ENCODE peak calls at places on chromosomes 12 and 14, in four cellular contexts. H, I, P and O are unnamed samples.

GRCh38 chr14:21721504-21721903 is 47.9 kb upstream of the OR4E1 start:
- DNase-seq in H (no peak), I (no peak), P (no peak), O (no peak)

GRCh38 chr12:100716949-100717732 is 77.4 kb upstream of the ANO4 start:
- DNase-seq in H (peak), P (no peak), I (no peak), O (no peak)

GRCh38 chr12:2853626-2854025 is 3.2 kb downstream of the TEX52 start:
- DNase-seq in I (peak), H (peak), P (peak), O (peak)

GRCh38 chr12:95601626-95602025 is 50.4 kb upstream of the USP44 start:
- DNase-seq in H (no peak), P (no peak), I (no peak), O (no peak)

GRCh38 chr14:56608682-56609081 is 29.1 kb downstream of the TMEM260 start:
- DNase-seq in P (no peak), H (no peak), I (no peak), O (no peak)

GRCh38 chr14:77141592-77142288 is at the start of gene ZDHHC22:
- DNase-seq in H (no peak), P (no peak), I (no peak), O (no peak)

GRCh38 chr14:104422301-104423223 is 157.0 kb upstream of the C14orf180 start:
- DNase-seq in H (no peak), I (no peak), P (no peak), O (no peak)

GRCh38 chr12:111792155-111792876 is 25.6 kb downstream of the ALDH2 start:
- DNase-seq in H (no peak), P (peak), I (no peak), O (no peak)

GRCh38 chr12:21428241-21428640 is 9.2 kb upstream of the PYROXD1 start:
- DNase-seq in P (no peak), H (no peak), I (no peak), O (no peak)

GRCh38 chr12:3544296-3544965 is 53.4 kb downstream of the PRMT8 start:
- DNase-seq in I (no peak), P (no peak), H (no peak), O (no peak)

GRCh38 chr12:55727643-55728184 is 1.1 kb downstream of the CD63 start:
- DNase-seq in H (no peak), P (peak), I (peak), O (no peak)

GRCh38 chr14:96781371-96781770 is 15.8 kb upstream of the VRK1 start:
- DNase-seq in P (no peak), H (no peak), I (no peak), O (no peak)

GRCh38 chr12:112473056-112473455 is 54.3 kb downstream of the PTPN11 start:
- DNase-seq in I (no peak), H (no peak), P (no peak), O (no peak)

GRCh38 chr14:81452766-81453165 is 52.6 kb upstream of the STON2 start:
- DNase-seq in H (no peak), P (no peak), I (no peak), O (no peak)

GRCh38 chr12:99704036-99704435 is 56.5 kb downstream of the GARIN6 start:
- DNase-seq in H (no peak), I (no peak), P (no peak), O (no peak)

GRCh38 chr12:16523570-16524331 is 82.2 kb downstream of the LMO3 start:
- DNase-seq in I (no peak), H (no peak), P (no peak), O (no peak)

GRCh38 chr12:11724888-11725310 is 75.4 kb downstream of the ETV6 start:
- DNase-seq in H (no peak), I (no peak), P (no peak), O (no peak)

GRCh38 chr12:71780207-71780822 is 25.7 kb downstream of the RAB21 start:
- DNase-seq in P (no peak), I (no peak), H (no peak), O (no peak)

GRCh38 chr12:103169-103981 is 36.8 kb downstream of the IQSEC3 start:
- DNase-seq in P (no peak), I (no peak), H (no peak), O (no peak)

GRCh38 chr12:1496162-1496925 is 98.0 kb downstream of the FBXL14 start:
- DNase-seq in I (no peak), P (no peak), H (no peak), O (no peak)

GRCh38 chr14:72790887-72791566 is 102.9 kb downstream of the DPF3 start:
- DNase-seq in P (no peak), I (no peak), H (no peak), O (no peak)

GRCh38 chr12:47397664-47398281 is 308.1 kb downstream of the RPAP3 start:
- DNase-seq in H (no peak), I (no peak), P (no peak), O (no peak)

GRCh38 chr14:104967414-104968152 is 10.6 kb downstream of the AHNAK2 start:
- DNase-seq in H (no peak), P (peak), I (peak), O (no peak)

DNA sequence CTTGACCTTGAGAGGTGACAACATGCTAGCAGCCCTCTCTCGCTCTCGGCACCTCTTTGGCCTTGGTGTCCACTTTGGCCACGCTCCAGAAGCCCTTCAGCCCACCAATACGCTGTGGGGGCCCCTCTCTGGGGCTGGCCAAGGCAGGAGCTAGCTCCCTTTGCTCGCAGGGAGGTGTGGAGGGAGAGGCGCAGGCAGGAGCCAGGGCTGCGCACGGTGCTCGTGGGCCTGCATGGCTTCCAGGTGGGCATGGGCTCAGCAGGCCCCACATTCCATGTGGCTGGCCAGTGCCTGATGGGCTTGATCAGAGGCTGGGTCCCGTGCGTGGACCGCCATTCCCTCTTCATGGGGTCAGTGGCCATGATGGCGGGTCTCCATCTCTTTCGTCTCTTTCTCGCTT is 1237.0 kb upstream of the USP15 start:
- DNase-seq in I (no peak), H (no peak), P (no peak), O (no peak)
- TF ChIP-seq CTCF in I (no peak), H (no peak), P (no peak), O (no peak)

GRCh38 chr12:24840046-24840800 is 108.7 kb downstream of the BCAT1 start:
- DNase-seq in H (no peak), I (no peak), P (no peak), O (no peak)
- TF ChIP-seq CTCF in H (no peak), I (no peak), P (no peak), O (no peak)

DNA sequence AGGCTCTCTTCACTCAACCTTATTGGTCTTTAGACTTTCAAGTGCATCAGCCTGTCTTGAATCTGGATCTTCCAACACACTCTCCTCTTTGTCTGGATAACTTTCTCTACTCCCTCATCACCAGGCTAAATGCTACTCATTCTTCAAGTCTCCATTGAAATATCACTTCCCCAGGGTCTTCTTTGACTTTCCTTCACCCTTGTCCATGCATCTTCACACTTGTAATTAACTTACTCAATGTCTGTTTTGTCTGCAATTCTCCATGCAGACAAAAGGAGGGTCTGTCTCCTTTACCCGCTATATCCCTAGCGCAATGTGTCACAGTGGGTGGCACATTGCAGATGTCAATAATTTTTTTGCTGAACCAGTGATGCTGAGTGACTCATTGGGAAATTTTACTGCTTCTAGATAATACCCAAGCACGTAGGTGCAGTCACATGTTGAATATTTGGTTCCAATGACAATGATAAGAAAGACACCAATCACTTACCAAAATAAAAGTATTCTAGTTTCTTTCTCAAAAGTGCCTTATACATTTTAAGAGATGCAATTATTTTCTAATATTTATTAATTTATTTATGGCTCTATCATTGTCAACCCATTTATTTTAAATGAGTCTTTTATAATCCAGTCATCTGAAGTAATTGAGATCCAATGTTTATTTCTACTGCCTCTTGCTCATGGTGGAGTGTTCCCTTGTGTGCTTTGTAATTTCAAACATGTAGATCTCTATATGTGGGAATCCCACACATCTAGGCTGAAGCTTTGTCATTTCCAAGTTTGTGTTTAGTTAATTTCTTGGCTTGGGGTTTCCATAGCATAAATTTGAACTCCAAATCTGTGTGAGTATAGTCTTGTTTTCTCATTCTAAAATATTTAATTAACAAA is 21.7 kb upstream of the RFC5 start:
- DNase-seq in I (no peak), P (no peak), H (no peak), O (no peak)
- TF ChIP-seq CTCF in I (no peak), P (no peak), H (no peak), O (no peak)

DNA sequence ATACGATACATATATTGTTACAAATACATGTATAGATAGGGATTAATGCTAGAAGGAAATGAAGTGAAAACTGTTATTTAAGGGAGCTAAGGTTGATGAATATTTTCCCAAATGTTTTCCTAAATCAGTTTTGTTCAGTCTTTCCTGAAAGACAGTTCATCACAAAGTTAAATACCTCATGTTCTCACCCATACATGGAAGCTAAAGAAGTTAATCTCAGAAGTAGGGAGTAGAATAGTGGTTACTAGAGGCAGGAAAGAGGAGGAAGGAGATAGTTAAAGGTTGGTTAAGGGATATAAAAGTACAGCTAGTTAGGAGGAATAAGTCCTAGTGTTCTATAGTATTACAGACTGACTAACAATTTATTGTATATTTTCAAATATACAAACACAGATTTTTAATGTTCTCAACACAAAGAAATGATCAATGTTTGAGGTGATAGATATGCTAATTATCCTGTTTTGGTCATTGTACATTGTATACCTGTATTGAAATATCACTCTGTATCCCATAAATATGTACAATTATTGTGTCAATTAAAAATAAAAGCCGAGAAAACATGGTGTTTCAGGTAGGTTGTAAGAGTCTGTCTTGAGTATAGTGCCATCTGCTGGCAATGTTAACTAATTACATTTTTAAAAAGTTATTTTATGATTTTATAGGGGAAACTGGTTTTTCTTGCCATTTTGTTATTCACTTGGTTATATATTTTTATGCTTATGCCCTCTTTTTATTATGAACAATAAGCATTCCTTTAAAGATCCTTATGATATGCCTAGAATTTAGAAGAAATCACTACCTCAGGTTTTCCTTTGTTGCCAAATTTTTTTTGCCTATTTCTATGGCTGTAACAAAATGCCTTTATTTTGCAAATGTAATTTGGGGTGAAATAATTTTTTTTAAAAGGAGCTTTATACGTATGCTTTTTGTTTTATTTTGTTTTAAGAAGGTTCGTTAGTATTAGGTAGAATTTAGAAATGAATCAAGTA is 26.9 kb downstream of the ZDHHC17 start:
- DNase-seq in P (no peak), H (no peak), I (no peak), O (no peak)
- TF ChIP-seq CTCF in P (peak), H (peak), I (no peak), O (peak)

GRCh38 chr14:50955373-50956043 is 11.2 kb upstream of the PYGL start:
- DNase-seq in P (peak), I (peak), H (no peak), O (no peak)
- TF ChIP-seq CTCF in P (no peak), I (no peak), H (no peak), O (no peak)

GRCh38 chr12:8860165-8860961 is 37.9 kb downstream of the A2ML1 start:
- DNase-seq in I (no peak), H (no peak), P (peak), O (no peak)
- TF ChIP-seq CTCF in I (no peak), H (peak), P (peak), O (peak)

GRCh38 chr12:12983420-12984035 is 16.5 kb downstream of the HEBP1 start:
- DNase-seq in H (no peak), P (no peak), I (no peak), O (no peak)
- TF ChIP-seq CTCF in H (peak), P (peak), I (no peak), O (peak)

GRCh38 chr12:106631150-106631549 is 48.3 kb downstream of the RFX4 start:
- DNase-seq in H (no peak), P (no peak), I (no peak), O (no peak)
- TF ChIP-seq CTCF in H (no peak), P (no peak), I (no peak), O (no peak)

GRCh38 chr14:67485501-67486095 is 2.9 kb downstream of the TMEM229B start:
- DNase-seq in H (no peak), P (no peak), I (no peak), O (no peak)

GRCh38 chr14:67486890-67487289 is 1.6 kb downstream of the TMEM229B start:
- DNase-seq in P (no peak), I (no peak), H (no peak), O (no peak)

GRCh38 chr14:67487332-67487731 is 1.2 kb downstream of the TMEM229B start:
- DNase-seq in H (no peak), P (no peak), I (no peak), O (no peak)

GRCh38 chr14:67490201-67490600 is 1.7 kb upstream of the TMEM229B start:
- DNase-seq in P (no peak), I (no peak), H (no peak), O (no peak)

DNA sequence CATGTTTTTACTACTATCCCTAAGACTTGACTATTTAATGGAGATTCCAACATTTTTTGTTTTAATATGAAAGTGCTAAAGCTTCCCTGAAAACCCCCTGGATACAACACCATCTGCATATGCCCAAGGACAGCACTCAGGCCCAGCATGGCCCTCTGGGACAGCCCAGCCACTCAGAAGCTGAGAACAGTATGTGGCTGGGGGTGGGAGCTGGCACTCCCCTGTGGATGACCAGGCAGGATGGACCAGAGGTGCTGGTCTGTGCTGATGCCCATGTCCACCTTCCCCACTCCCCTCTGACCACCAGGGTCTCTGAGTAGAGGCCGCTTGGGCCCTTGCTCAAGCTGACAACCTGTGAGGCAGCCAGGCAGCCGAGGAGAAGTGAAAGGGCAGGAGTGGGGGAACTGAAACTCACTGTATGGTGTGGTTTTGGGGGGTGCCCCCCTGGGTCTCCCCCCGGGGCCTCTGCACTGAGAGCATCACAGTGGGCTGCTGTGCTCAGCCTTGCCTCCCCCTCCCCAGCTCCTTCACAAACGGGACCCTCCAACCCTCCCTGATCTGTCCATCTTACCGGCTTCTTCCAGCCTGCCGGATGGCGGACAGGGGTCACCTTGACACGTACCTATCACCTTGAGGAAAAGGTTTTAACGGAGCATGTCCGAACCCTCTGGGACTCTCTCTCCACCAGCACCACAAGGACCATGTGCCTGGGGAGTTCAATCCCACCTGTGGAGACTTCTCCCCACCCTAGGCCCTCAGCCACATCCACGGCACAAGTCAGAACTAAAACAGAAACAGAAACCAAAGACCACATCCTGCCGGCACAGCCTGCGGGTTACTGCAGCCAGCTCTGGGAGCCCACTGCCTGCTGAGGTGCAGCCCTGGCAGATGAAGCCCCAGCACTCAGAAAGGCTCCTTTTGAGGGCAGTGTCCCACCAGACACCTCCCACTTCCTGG is at the start of gene TMEM229B:
- DNase-seq in H (no peak), P (no peak), I (no peak), O (no peak)
- TF ChIP-seq CTCF in H (no peak), P (no peak), I (no peak), O (no peak)

DNA sequence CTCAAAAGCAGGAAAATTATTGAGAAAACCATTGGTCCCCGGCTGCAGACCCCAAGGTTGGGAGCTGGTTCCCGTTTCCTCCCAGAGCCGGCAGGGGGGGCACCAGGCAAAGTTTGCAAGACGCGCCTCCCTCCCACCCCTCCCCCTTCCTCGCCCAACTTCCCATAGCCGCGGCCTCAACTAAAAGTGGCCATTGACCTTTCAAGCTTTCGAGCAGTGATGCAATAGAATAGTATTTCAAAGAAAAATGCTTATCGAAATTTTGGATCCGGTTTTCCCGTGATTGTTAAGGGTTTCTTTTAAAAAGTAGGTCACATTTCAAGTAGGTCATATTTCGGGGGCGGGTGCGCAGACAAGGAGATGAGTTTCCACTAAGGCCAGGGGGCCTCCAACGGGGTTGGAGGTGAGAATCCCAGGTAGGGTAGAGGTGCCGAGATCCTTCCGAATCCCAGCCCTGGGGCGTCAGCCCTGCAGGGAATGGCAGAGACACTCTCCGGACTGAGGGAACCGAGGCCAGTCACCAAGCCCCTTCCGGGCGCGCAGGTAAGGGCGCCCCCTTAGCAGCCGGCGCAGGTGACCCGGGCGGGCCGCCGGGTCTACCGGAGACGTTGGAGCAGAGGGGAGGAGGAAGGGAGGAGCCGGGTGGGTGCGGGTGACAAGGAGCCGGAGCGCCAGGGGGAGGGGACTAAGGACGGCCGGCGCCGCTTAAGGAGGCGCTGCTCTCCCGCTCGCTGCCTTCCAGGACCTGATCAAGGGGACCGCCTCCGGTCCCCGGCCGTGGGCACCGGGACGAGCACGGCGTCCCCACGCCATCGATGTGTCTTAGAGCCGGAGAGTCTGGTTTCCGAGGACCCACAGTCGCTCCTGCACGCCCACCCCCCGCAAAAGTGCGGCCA is 2.6 kb upstream of the SOCS2 start:
- DNase-seq in I (peak), H (peak), P (peak), O (peak)
- TF ChIP-seq CTCF in I (no peak), H (peak), P (peak), O (peak)